ENCODE peak calls at places on chromosomes 3 and 15, in four cellular contexts. D is GM12878, T is HepG2, L is K562. Q is an unnamed sample.

GRCh38 chr3:126156468-126156867 is 23.9 kb downstream of the ALDH1L1 start:
- DNase-seq in L (peak), T (no peak), D (no peak), Q (no peak)

GRCh38 chr3:66038726-66039589 is at the start of gene MAGI1:
- DNase-seq in L (peak), T (peak), D (no peak), Q (peak)

GRCh38 chr3:149221783-149222517 is at the start of gene CP:
- DNase-seq in T (peak), L (no peak), D (no peak), Q (no peak)

GRCh38 chr3:18440053-18440768 is 15.1 kb upstream of the SATB1 start:
- DNase-seq in D (no peak), T (no peak), L (no peak), Q (no peak)

GRCh38 chr15:81296673-81297072 is 27.3 kb downstream of the STARD5 start:
- DNase-seq in L (no peak), D (peak), T (no peak), Q (no peak)

GRCh38 chr3:126129408-126129891 is 45.5 kb upstream of the SLC41A3 start:
- DNase-seq in D (no peak), T (no peak), L (no peak), Q (peak)

GRCh38 chr15:75360856-75361255 is 7.6 kb downstream of the MAN2C1 start:
- DNase-seq in L (no peak), D (no peak), T (no peak), Q (no peak)

GRCh38 chr3:119589087-119589773 is 8.5 kb upstream of the PLA1A start:
- DNase-seq in T (no peak), D (no peak), L (no peak), Q (no peak)

GRCh38 chr3:183253961-183254815 is 1.1 kb downstream of the B3GNT5 start:
- DNase-seq in D (no peak), L (peak), T (no peak), Q (peak)

GRCh38 chr3:64668582-64669510 is 19.0 kb downstream of the ADAMTS9 start:
- DNase-seq in D (no peak), T (no peak), L (no peak), Q (no peak)

GRCh38 chr15:64859226-64859625 is 17.5 kb downstream of the PLEKHO2 start:
- DNase-seq in T (no peak), L (no peak), D (no peak), Q (no peak)

GRCh38 chr15:100383302-100384107 is 41.7 kb upstream of the ADAMTS17 start:
- DNase-seq in D (no peak), L (no peak), T (peak), Q (peak)

GRCh38 chr3:30043156-30043555 is 563.2 kb upstream of the TGFBR2 start:
- DNase-seq in D (no peak), L (no peak), T (no peak), Q (no peak)

GRCh38 chr3:4780545-4780957 is 198.7 kb upstream of the BHLHE40 start:
- DNase-seq in L (no peak), D (no peak), T (peak), Q (no peak)

GRCh38 chr3:13895155-13896105 is 15.6 kb upstream of the WNT7A start:
- DNase-seq in D (peak), T (peak), L (peak), Q (peak)

GRCh38 chr15:66024998-66025397 is 155.7 kb downstream of the RAB11A start:
- DNase-seq in L (no peak), D (no peak), T (no peak), Q (no peak)

GRCh38 chr3:156781310-156782230 is 44.6 kb upstream of the LEKR1 start:
- DNase-seq in T (no peak), D (no peak), L (peak), Q (no peak)

GRCh38 chr15:101138913-101139880 is 112.7 kb downstream of the CHSY1 start:
- DNase-seq in D (peak), T (no peak), L (no peak), Q (no peak)

GRCh38 chr3:64488938-64489337 is 198.9 kb downstream of the ADAMTS9 start:
- DNase-seq in D (no peak), L (no peak), T (no peak), Q (no peak)

GRCh38 chr15:77168616-77169015 is 97.7 kb upstream of the TSPAN3 start:
- DNase-seq in L (no peak), D (no peak), T (no peak), Q (no peak)

GRCh38 chr3:10548997-10549396 is 43.6 kb upstream of the ATP2B2 start:
- DNase-seq in T (no peak), L (no peak), D (no peak), Q (no peak)

GRCh38 chr3:171317133-171317532 is 143.1 kb downstream of the TNIK start:
- DNase-seq in D (no peak), T (no peak), L (peak), Q (no peak)

GRCh38 chr3:190306513-190307163 is 15.6 kb downstream of the CLDN1 start:
- DNase-seq in L (no peak), T (peak), D (no peak), Q (no peak)

GRCh38 chr3:13073042-13073906 is at the start of gene IQSEC1:
- DNase-seq in D (no peak), L (no peak), T (no peak), Q (peak)

GRCh38 chr15:79257454-79257853 is 25.1 kb upstream of the ANKRD34C start:
- DNase-seq in T (no peak), L (no peak), D (no peak), Q (no peak)

GRCh38 chr3:186950402-186951093 is 20.2 kb downstream of the ST6GAL1 start:
- DNase-seq in L (no peak), D (no peak), T (no peak), Q (no peak)

GRCh38 chr15:28080386-28080785 is 18.7 kb downstream of the OCA2 start:
- DNase-seq in D (no peak), T (peak), L (no peak), Q (no peak)

GRCh38 chr3:86563358-86563970 is 427.5 kb downstream of the VGLL3 start:
- DNase-seq in D (no peak), T (peak), L (peak), Q (no peak)

GRCh38 chr3:24591661-24592555 is 97.3 kb upstream of the THRB start:
- DNase-seq in T (no peak), L (no peak), D (no peak), Q (no peak)

GRCh38 chr3:127768346-127769008 is 53.8 kb downstream of the MGLL start:
- DNase-seq in T (no peak), L (no peak), D (no peak), Q (no peak)

DNA sequence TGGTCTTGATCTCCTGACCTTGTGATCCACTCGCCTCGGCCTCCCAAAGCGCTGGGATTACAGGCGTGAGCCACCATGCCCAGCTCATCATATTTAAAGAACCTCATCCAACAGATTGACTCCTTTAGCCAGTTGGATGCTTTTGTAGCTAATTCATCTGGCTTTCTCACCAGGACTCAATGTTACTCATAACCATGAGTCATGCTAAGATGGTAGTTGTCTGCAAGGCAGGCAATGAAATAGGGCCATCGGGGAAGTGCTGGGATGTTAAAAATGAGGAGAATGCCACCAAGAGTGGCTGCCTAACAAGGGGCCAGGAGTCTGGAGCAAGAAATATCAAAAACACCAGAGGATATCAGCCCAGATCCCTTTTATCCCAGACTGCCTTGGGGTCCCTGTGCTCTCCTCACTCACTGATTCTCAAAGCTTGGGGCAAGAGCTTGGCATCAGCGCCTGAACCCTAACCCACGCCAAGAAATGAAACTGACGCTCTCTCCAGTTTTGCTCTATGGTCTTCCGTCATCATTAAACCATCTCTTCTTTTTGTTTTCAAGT is 7.4 kb upstream of the PCOLCE2 start:
- DNase-seq in D (no peak), T (no peak), L (no peak), Q (no peak)
- TF ChIP-seq SP1 in D (no peak), T (no peak), L (no peak), Q (no peak)

GRCh38 chr3:129613205-129613740 is 6.8 kb upstream of the PLXND1 start:
- DNase-seq in L (no peak), T (no peak), D (no peak), Q (no peak)

GRCh38 chr3:129612350-129613204 is 6.1 kb upstream of the PLXND1 start:
- DNase-seq in L (no peak), D (no peak), T (peak), Q (no peak)

GRCh38 chr3:129610276-129610675 is 3.8 kb upstream of the PLXND1 start:
- DNase-seq in T (no peak), L (no peak), D (no peak), Q (no peak)

GRCh38 chr3:129611446-129611800 is 4.9 kb upstream of the PLXND1 start:
- DNase-seq in D (no peak), L (no peak), T (no peak), Q (no peak)

GRCh38 chr3:129611812-129612349 is 5.4 kb upstream of the PLXND1 start:
- DNase-seq in D (no peak), L (no peak), T (peak), Q (peak)
- TF ChIP-seq ATF3 in D (no peak), L (no peak), T (no peak), Q (no peak)

DNA sequence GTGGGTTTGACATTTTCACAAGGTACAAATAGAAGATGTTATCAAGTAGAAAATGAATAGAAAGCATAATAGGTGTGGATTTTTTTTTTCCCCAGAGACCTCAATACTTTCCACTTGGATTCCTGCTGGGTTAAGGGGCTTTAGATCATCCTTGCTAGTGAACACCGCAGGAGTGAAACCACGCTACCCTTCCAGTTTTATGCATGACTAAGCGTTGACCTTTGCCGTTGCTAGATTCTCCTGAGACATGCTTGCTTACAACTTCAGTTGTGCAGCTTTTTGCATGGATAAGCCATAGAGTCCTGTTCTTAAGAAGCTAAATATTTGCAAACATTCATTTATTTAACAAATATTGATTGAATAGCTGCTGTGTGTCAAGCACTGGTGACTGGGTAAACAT is 299.7 kb upstream of the LMCD1 start:
- DNase-seq in T (no peak), L (no peak), D (no peak), Q (no peak)
- TF ChIP-seq SP1 in T (no peak), L (no peak), D (no peak), Q (no peak)

GRCh38 chr15:25894371-25894902 is 31.3 kb upstream of the ATP10A start:
- DNase-seq in L (no peak), D (no peak), T (no peak), Q (no peak)
- TF ChIP-seq ATF3 in L (no peak), D (no peak), T (no peak), Q (no peak)

GRCh38 chr15:82960766-82961165 is 8.2 kb upstream of the HOMER2 start:
- DNase-seq in D (no peak), T (no peak), L (no peak), Q (no peak)

GRCh38 chr15:82966671-82967071 is 14.2 kb upstream of the HOMER2 start:
- DNase-seq in L (no peak), T (no peak), D (peak), Q (no peak)

GRCh38 chr15:82959423-82959822 is 6.9 kb upstream of the HOMER2 start:
- DNase-seq in D (no peak), T (no peak), L (no peak), Q (no peak)

GRCh38 chr15:82964890-82965289 is 12.4 kb upstream of the HOMER2 start:
- DNase-seq in L (no peak), D (no peak), T (no peak), Q (no peak)

DNA sequence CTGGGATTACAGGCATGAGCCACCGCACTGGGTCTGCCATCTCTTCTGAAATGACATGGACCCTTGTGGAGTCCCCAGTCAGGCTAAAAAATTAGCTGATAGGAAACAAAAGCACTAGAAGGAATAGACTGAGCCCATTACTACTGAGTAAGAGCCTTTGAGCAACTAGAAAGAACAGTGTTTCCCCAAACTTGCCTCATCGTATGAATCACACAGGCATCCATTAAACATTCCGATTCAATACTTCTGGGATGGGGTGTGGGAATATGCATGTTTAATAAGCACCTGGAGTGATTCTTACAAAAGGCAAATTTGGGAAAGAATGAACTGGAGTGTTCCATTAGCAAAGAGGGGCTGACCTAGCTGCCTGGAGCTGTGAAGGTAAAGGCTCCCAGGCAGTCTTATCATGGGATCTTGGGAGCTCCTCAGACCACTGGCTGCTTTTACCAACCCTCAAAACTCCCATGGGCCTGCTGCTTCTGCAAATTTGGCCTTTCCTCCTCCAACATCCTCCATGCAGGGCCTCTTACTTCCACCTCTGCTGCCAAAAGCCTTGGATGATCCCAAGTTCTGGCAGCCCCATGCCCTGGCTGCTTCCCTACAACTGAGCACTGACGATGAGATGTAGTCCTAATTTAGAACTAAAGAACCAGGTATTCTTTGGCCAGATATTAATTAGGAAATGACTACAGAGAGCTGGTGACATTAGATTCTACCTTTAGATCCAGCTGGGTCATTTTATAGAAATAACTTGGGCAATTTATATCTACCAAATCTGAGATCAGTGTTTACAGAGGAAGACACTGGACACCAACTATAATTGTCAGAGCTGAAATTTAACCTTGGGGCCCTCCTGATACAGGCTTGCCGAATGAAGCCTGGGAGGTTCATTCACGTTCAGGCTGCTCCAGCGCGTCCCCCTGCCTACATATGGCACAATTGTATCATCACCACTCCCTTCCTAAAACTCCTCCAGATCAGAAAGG is 11.1 kb upstream of the HOMER2 start:
- DNase-seq in D (no peak), T (no peak), L (no peak), Q (no peak)
- TF ChIP-seq SP1 in D (no peak), T (no peak), L (no peak), Q (no peak)

GRCh38 chr3:141255864-141256263 is 24.2 kb downstream of the PXYLP1 start:
- DNase-seq in L (peak), D (no peak), T (peak), Q (peak)

GRCh38 chr3:141255137-141255536 is 23.5 kb downstream of the PXYLP1 start:
- DNase-seq in T (no peak), D (no peak), L (no peak), Q (no peak)

GRCh38 chr3:141260131-141260927 is 28.7 kb downstream of the PXYLP1 start:
- DNase-seq in L (no peak), T (no peak), D (no peak), Q (no peak)

GRCh38 chr3:141261472-141262171 is 30.0 kb downstream of the PXYLP1 start:
- DNase-seq in L (no peak), D (no peak), T (no peak), Q (no peak)

DNA sequence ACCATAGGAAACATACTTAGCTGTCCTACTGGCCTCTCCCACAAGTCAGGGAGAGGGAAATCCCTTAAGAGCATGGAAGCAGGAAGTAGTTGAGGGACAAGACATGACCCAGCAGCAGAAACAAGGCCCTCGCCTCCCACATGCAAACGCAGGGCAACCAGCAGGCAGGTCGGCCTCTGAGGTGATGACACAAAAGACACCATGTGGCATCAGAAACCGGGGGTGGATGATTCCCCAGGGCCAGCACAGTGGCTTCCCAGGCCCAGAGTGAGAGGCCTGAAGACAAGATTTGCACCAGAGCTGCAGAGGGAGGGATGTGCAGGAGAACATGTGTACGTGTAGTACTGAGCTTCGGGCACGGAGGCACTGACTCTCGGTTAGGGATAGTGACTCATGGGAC is 26.3 kb downstream of the PXYLP1 start:
- DNase-seq in L (no peak), D (no peak), T (no peak), Q (no peak)
- TF ChIP-seq ATF3 in L (no peak), D (no peak), T (no peak), Q (no peak)

GRCh38 chr3:47578119-47578630 is 490 bp downstream of the CSPG5 start:
- DNase-seq in T (no peak), D (no peak), L (peak), Q (peak)
- TF ChIP-seq SP1 in T (no peak), D (no peak), L (peak), Q (no peak)

GRCh38 chr15:48062476-48062875 is 58.3 kb upstream of the SLC24A5 start:
- DNase-seq in D (no peak), T (no peak), L (no peak), Q (no peak)
- TF ChIP-seq ATF3 in D (no peak), T (no peak), L (no peak), Q (no peak)

DNA sequence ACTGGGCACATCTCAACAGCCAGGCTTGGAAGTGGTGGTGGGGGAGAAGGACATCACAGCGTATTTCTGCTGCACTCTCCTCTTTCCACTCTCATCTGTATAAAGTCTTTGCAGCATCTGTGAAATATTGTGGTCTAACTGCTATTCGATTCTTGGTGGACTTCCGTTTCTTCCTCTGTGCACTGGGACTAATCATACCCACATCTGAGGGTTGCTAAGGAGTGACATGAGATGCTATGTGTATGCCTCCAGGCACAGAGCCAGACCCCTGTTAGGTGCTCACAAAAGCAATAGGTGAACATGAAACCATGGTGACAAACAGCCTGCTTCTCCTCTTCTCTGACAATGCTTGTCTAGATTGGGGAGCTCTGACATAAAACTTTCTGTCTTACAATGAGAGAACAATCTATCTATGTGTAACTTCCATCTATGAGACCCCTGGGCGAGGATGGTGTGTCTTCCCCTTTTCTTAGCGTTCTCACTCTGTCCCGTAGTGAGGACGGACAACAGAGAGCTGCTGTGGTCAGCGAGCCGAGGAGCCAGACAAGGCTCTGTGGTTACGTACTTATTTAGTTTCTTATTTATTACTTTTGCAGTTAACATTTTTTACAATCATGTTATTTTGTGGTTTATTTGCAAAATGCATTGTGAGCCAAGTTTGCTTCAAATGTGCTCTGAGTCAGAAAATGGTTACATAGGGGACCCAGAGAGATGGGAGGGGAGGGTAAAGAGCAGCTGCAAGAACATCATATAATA is 196.7 kb upstream of the TPRG1 start:
- DNase-seq in D (no peak), L (no peak), T (no peak), Q (no peak)
- TF ChIP-seq SP1 in D (no peak), L (no peak), T (no peak), Q (no peak)